ENCODE peak calls at places on chromosomes 13 and 19, in six cellular contexts. W, T, B, M, F and X are unnamed samples.

GRCh38 chr13:78604782-78605611 is 1.6 kb upstream of the POU4F1 start:
- DNase-seq in F (no peak), T (peak; percentile 64), M (no peak), B (no peak), W (no peak), X (no peak)

GRCh38 chr19:5154129-5154798 is 185.4 kb downstream of the KDM4B start:
- DNase-seq in M (peak; percentile 69), F (peak; percentile 33), T (peak; percentile 47), B (peak; percentile 52), W (peak; percentile 25), X (no peak)

GRCh38 chr13:51769455-51770127 is 34.4 kb downstream of the DHRS12 start:
- DNase-seq in M (no peak), W (no peak), T (no peak), B (peak; percentile 69), F (no peak), X (no peak)

GRCh38 chr19:10334340-10335148 is 1.2 kb upstream of the RAVER1 start:
- DNase-seq in W (peak; percentile 30), T (peak; percentile 98), B (peak; percentile 97), M (peak; percentile 98), F (no peak), X (peak; percentile 27)

GRCh38 chr19:588758-589692 is 656 bp upstream of the HCN2 start:
- DNase-seq in T (no peak), F (no peak), W (no peak), M (peak; percentile 45), B (no peak), X (no peak)

GRCh38 chr13:46893820-46894533 is 2.9 kb downstream of the HTR2A start:
- DNase-seq in B (peak; percentile 64), W (peak; percentile 63), F (peak; percentile 25), T (peak; percentile 54), M (peak; percentile 85), X (peak; percentile 66)

GRCh38 chr13:47109028-47109427 is 212.2 kb upstream of the HTR2A start:
- DNase-seq in F (no peak), B (peak; percentile 31), W (no peak), T (no peak), M (no peak), X (no peak)

GRCh38 chr13:27266937-27267336 is 3.7 kb upstream of the RASL11A start:
- DNase-seq in B (no peak), F (no peak), M (no peak), T (no peak), W (no peak), X (no peak)

GRCh38 chr13:74115138-74115537 is 19.1 kb downstream of the KLF12 start:
- DNase-seq in B (no peak), F (no peak), T (peak; percentile 88), M (no peak), W (no peak), X (no peak)

GRCh38 chr13:73421310-73421912 is 362.6 kb downstream of the KLF5 start:
- DNase-seq in B (peak; percentile 88), T (peak; percentile 70), M (no peak), W (peak; percentile 25), F (no peak), X (peak; percentile 23)

GRCh38 chr13:70817571-70817970 is 709.3 kb upstream of the KLHL1 start:
- DNase-seq in M (no peak), B (no peak), W (no peak), T (peak; percentile 45), F (no peak), X (no peak)

GRCh38 chr13:110485604-110486003 is 75.9 kb downstream of the RAB20 start:
- DNase-seq in M (peak; percentile 67), T (no peak), B (no peak), F (no peak), W (no peak), X (no peak)

GRCh38 chr13:79810671-79811070 is 329.7 kb downstream of the NDFIP2 start:
- DNase-seq in F (no peak), M (no peak), W (no peak), T (peak; percentile 84), B (no peak), X (no peak)

GRCh38 chr19:7663711-7664110 is 5.1 kb upstream of the RETN start:
- DNase-seq in B (no peak), T (no peak), M (no peak), F (no peak), W (no peak), X (no peak)

GRCh38 chr19:17341386-17341785 is 4.0 kb downstream of the GTPBP3 start:
- DNase-seq in B (no peak), M (no peak), F (no peak), T (no peak), W (no peak), X (no peak)

GRCh38 chr13:112887557-112887991 is 81.4 kb upstream of the MCF2L start:
- DNase-seq in B (no peak), M (no peak), W (no peak), F (no peak), T (no peak), X (no peak)

GRCh38 chr19:55083004-55083850 is 7.6 kb downstream of the EPS8L1 start:
- DNase-seq in F (no peak), W (no peak), M (peak; percentile 17), B (no peak), T (no peak), X (no peak)

GRCh38 chr19:41013359-41013758 is 22.3 kb downstream of the CYP2B6 start:
- DNase-seq in T (no peak), M (no peak), B (no peak), F (no peak), W (no peak), X (no peak)

GRCh38 chr19:54332149-54332548 is 6.8 kb downstream of the LILRA4 start:
- DNase-seq in T (no peak), B (no peak), W (no peak), F (no peak), M (no peak), X (no peak)

GRCh38 chr19:48685583-48685982 is 10.2 kb upstream of the FUT2 start:
- DNase-seq in W (no peak), M (no peak), F (no peak), B (no peak), T (no peak), X (no peak)

GRCh38 chr19:2277138-2277537 is 4.8 kb downstream of the PEAK3 start:
- DNase-seq in F (no peak), T (no peak), W (no peak), B (no peak), M (no peak), X (no peak)

GRCh38 chr19:50496189-50497029 is 14.6 kb downstream of the JOSD2 start:
- DNase-seq in M (peak; percentile 42), B (no peak), T (no peak), W (no peak), F (no peak), X (no peak)

GRCh38 chr13:31477961-31478360 is 261.4 kb upstream of the RXFP2 start:
- DNase-seq in W (no peak), M (no peak), F (no peak), B (no peak), T (no peak), X (no peak)

GRCh38 chr19:50803633-50804419 is 13.6 kb downstream of the ACP4 start:
- DNase-seq in B (no peak), M (peak; percentile 64), W (peak; percentile 56), F (peak; percentile 4), T (peak; percentile 40), X (no peak)

GRCh38 chr13:98258226-98258625 is 81.2 kb upstream of the RNF113B start:
- DNase-seq in B (no peak), F (no peak), M (no peak), W (no peak), T (no peak), X (no peak)

GRCh38 chr19:35903550-35904179 is 1.3 kb downstream of the HCST start:
- DNase-seq in F (peak; percentile 80), W (peak; percentile 85), M (peak; percentile 64), T (peak; percentile 89), B (peak; percentile 77), X (peak; percentile 89)

GRCh38 chr19:15820646-15821045 is 5.2 kb upstream of the OR10H1 start:
- DNase-seq in M (no peak), F (no peak), T (no peak), W (no peak), B (no peak), X (no peak)

GRCh38 chr19:33388231-33388816 is 14.8 kb downstream of the CEBPG start:
- DNase-seq in F (no peak), M (no peak), T (no peak), W (no peak), B (no peak), X (no peak)

GRCh38 chr13:113411216-113412023 is 41.9 kb downstream of the ADPRHL1 start:
- DNase-seq in W (no peak), T (peak; percentile 96), M (no peak), F (no peak), B (no peak), X (no peak)

GRCh38 chr13:23477096-23477495 is 43.6 kb upstream of the SACS start:
- DNase-seq in W (no peak), T (no peak), F (no peak), B (no peak), M (no peak), X (no peak)

GRCh38 chr19:28009696-28010095 is 1203.3 kb downstream of the UQCRFS1 start:
- DNase-seq in W (no peak), M (no peak), T (no peak), F (no peak), B (no peak), X (no peak)

GRCh38 chr19:36030264-36031148 is 2.2 kb downstream of the CLIP3 start:
- DNase-seq in W (no peak), F (no peak), M (no peak), T (peak; percentile 30), B (no peak), X (no peak)

GRCh38 chr19:51521357-51521756 is 10.1 kb downstream of the SIGLEC6 start:
- DNase-seq in B (no peak), F (no peak), W (no peak), T (no peak), M (no peak), X (no peak)

GRCh38 chr19:30669329-30670010 is 297.3 kb downstream of the ZNF536 start:
- DNase-seq in T (peak; percentile 50), F (peak; percentile 15), W (peak; percentile 43), M (peak; percentile 91), B (peak; percentile 63), X (peak; percentile 5)

GRCh38 chr19:52992109-52993004 is 21.4 kb upstream of the ERVV-1 start:
- DNase-seq in M (peak; percentile 31), F (no peak), B (peak; percentile 27), W (peak; percentile 2), T (peak; percentile 41), X (no peak)

GRCh38 chr13:52765991-52766390 is 26.4 kb upstream of the CNMD start:
- DNase-seq in W (no peak), M (no peak), T (no peak), F (no peak), B (no peak), X (no peak)

GRCh38 chr13:40993987-40994386 is 25.1 kb downstream of the ELF1 start:
- DNase-seq in T (no peak), W (no peak), M (no peak), F (no peak), B (peak; percentile 45), X (no peak)

GRCh38 chr19:39403331-39404312 is 3.0 kb upstream of the ZFP36 start:
- DNase-seq in M (peak; percentile 75), T (peak; percentile 97), B (peak; percentile 98), W (peak; percentile 98), F (peak; percentile 89), X (peak; percentile 94)

GRCh38 chr19:14472202-14472961 is 2.8 kb downstream of the PTGER1 start:
- DNase-seq in B (peak; percentile 70), M (peak; percentile 97), F (peak; percentile 87), T (peak; percentile 73), W (peak; percentile 88), X (peak; percentile 75)